ENCODE peak calls at places on chromosomes 6 and 20, in four cellular contexts. Y is adrenal gland, C is esophagus squamous epithelium, I is neuronal stem cell. S is an unnamed sample.

GRCh38 chr6:27553123-27553904 is 80.4 kb upstream of the ZNF184 start:
- DNase-seq in Y (no peak), C (no peak), I (no peak), S (no peak)

GRCh38 chr6:43951756-43952675 is 175.2 kb downstream of the MRPL14 start:
- DNase-seq in I (no peak), Y (peak), C (no peak), S (no peak)

GRCh38 chr20:23203951-23204730 is 118.0 kb upstream of the CD93 start:
- DNase-seq in I (no peak), C (no peak), Y (no peak), S (no peak)

GRCh38 chr6:39263299-39264037 is 34.2 kb upstream of the KCNK5 start:
- DNase-seq in I (no peak), Y (no peak), C (no peak), S (no peak)

GRCh38 chr20:841568-842546 is 8.3 kb downstream of the FAM110A start:
- DNase-seq in C (no peak), I (no peak), Y (no peak), S (no peak)

GRCh38 chr6:107539849-107540464 is 50.0 kb downstream of the SOBP start:
- DNase-seq in I (no peak), Y (no peak), C (no peak), S (no peak)

GRCh38 chr6:164098857-164099534 is 684.5 kb downstream of the QKI start:
- DNase-seq in Y (no peak), I (no peak), C (no peak), S (no peak)

GRCh38 chr6:41646026-41646795 is 7.9 kb downstream of the MDFI start:
- DNase-seq in C (no peak), Y (no peak), I (no peak), S (no peak)

GRCh38 chr20:22160254-22160653 is 424.1 kb downstream of the FOXA2 start:
- DNase-seq in I (no peak), Y (no peak), C (no peak), S (no peak)

GRCh38 chr6:149137594-149137993 is 179.9 kb upstream of the TAB2 start:
- DNase-seq in I (no peak), C (no peak), Y (no peak), S (no peak)

S was measured in ascending aorta.